ENCODE peak calls at places on chromosomes 1 and 21, in six cellular contexts. V, T, A, O, H and J are unnamed samples.

GRCh38 chr1:156961709-156962108 is 41.3 kb downstream of the LRRC71 start:
- DNase-seq in V (no peak), T (no peak), A (peak; percentile 41), O (no peak), H (no peak), J (peak; percentile 65)

GRCh38 chr1:79133703-79134258 is 127.3 kb upstream of the ADGRL4 start:
- DNase-seq in V (no peak), T (no peak), A (no peak), O (no peak), H (no peak), J (no peak)

GRCh38 chr21:37220433-37220980 is 46.6 kb downstream of the VPS26C start:
- DNase-seq in V (no peak), T (no peak), A (peak; percentile 46), O (peak; percentile 46), H (no peak), J (no peak)

GRCh38 chr1:58204284-58204683 is 342.2 kb downstream of the OMA1 start:
- DNase-seq in V (no peak), T (no peak), A (peak; percentile 1), O (no peak), H (no peak), J (peak; percentile 4)

GRCh38 chr1:231139659-231140650 is 21.9 kb upstream of the TRIM67 start:
- DNase-seq in V (no peak), T (peak; percentile 59), A (peak; percentile 88), O (no peak), H (no peak), J (no peak)

GRCh38 chr1:27656157-27656893 is 15.7 kb downstream of the IFI6 start:
- DNase-seq in V (peak; percentile 87), T (peak; percentile 53), A (no peak), O (no peak), H (no peak), J (peak; percentile 55)

GRCh38 chr1:206898089-206898908 is 1.1 kb downstream of the IL24 start:
- DNase-seq in V (no peak), T (no peak), A (peak; percentile 35), O (no peak), H (no peak), J (no peak)

GRCh38 chr1:106678661-106679060 is 377.8 kb upstream of the PRMT6 start:
- DNase-seq in V (no peak), T (no peak), A (no peak), O (no peak), H (no peak), J (no peak)

GRCh38 chr1:110508038-110508437 is 10.9 kb downstream of the KCNA10 start:
- DNase-seq in V (peak; percentile 35), T (peak; percentile 52), A (no peak), O (peak; percentile 48), H (no peak), J (peak; percentile 59)

GRCh38 chr1:47738560-47739182 is 258.5 kb downstream of the TRABD2B start:
- DNase-seq in V (no peak), T (peak; percentile 61), A (peak; percentile 12), O (no peak), H (peak; percentile 74), J (no peak)

GRCh38 chr1:64505944-64506658 is 36.2 kb downstream of the CACHD1 start:
- DNase-seq in V (no peak), T (peak; percentile 47), A (peak; percentile 18), O (no peak), H (no peak), J (no peak)

GRCh38 chr1:101235696-101236545 is 898 bp upstream of the S1PR1 start:
- DNase-seq in V (peak; percentile 34), T (peak; percentile 35), A (no peak), O (peak; percentile 61), H (peak; percentile 31), J (peak; percentile 96)

GRCh38 chr1:184593612-184594011 is 161.0 kb downstream of the EDEM3 start:
- DNase-seq in V (no peak), T (no peak), A (peak; percentile 84), O (no peak), H (no peak), J (no peak)

GRCh38 chr1:203055166-203055799 is 29.0 kb downstream of the PPFIA4 start:
- DNase-seq in V (no peak), T (no peak), A (peak; percentile 19), O (no peak), H (peak; percentile 10), J (no peak)

GRCh38 chr21:16264314-16264713 is 534.5 kb downstream of the USP25 start:
- DNase-seq in V (no peak), T (no peak), A (no peak), O (no peak), H (no peak), J (no peak)

GRCh38 chr1:181206513-181206912 is 118.0 kb downstream of the IER5 start:
- DNase-seq in V (no peak), T (no peak), A (no peak), O (no peak), H (no peak), J (no peak)

GRCh38 chr1:66705100-66705499 is 47.2 kb upstream of the DYNLT5 start:
- DNase-seq in V (peak; percentile 19), T (no peak), A (peak; percentile 21), O (no peak), H (no peak), J (no peak)

GRCh38 chr21:43921602-43921978 is 56.6 kb downstream of the AGPAT3 start:
- DNase-seq in V (no peak), T (no peak), A (no peak), O (peak; percentile 59), H (no peak), J (peak; percentile 25)

GRCh38 chr1:218464871-218465270 is 119.7 kb downstream of the TGFB2 start:
- DNase-seq in V (no peak), T (no peak), A (no peak), O (no peak), H (no peak), J (no peak)

GRCh38 chr1:187408217-187409004 is 579.7 kb downstream of the PLA2G4A start:
- DNase-seq in V (no peak), T (no peak), A (no peak), O (no peak), H (no peak), J (peak; percentile 21)

GRCh38 chr1:22557341-22557950 is 5.8 kb upstream of the EPHA8 start:
- DNase-seq in V (no peak), T (no peak), A (no peak), O (no peak), H (no peak), J (no peak)

DNA sequence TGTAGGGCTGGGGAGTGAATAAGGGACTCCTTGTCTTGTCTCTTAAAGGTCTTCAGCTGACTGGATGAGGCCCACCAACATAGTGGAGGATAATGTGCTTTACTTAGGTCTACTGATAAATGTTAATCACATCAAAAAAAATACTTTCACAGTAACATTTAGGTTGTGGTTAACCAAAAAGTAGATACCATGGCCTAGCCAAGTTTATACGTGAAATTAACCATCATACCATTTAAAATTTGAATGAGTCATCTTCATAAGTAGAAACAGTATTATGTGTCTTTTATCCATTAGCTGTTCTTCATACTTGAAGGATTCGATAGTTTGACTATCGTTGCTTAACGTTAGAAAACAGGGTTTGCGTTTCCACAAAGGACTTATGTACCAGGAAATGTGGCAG is 80.9 kb downstream of the MTR start:
- DNase-seq in V (no peak), T (no peak), A (no peak), O (no peak), H (no peak), J (no peak)
- TF ChIP-seq CTCF in V (no peak), T (no peak), A (no peak), O (no peak), H (no peak), J (no peak)

GRCh38 chr1:36223373-36223995 is 759 bp upstream of the THRAP3 start:
- DNase-seq in V (no peak), T (no peak), A (peak; percentile 56), O (peak; percentile 70), H (no peak), J (peak; percentile 85)

GRCh38 chr1:36212782-36213181 is 11.5 kb upstream of the THRAP3 start:
- DNase-seq in V (no peak), T (no peak), A (peak; percentile 21), O (no peak), H (no peak), J (no peak)

GRCh38 chr1:36211841-36212240 is 12.4 kb upstream of the THRAP3 start:
- DNase-seq in V (no peak), T (no peak), A (no peak), O (no peak), H (no peak), J (no peak)

GRCh38 chr1:36222481-36223372 is 1.5 kb upstream of the THRAP3 start:
- DNase-seq in V (no peak), T (no peak), A (no peak), O (no peak), H (no peak), J (no peak)

GRCh38 chr1:36217667-36218066 is 6.6 kb upstream of the THRAP3 start:
- DNase-seq in V (no peak), T (no peak), A (peak; percentile 55), O (no peak), H (no peak), J (no peak)
- TF ChIP-seq CTCF in V (no peak), T (no peak), A (peak; percentile 42), O (no peak), H (no peak), J (no peak)

GRCh38 chr1:77889240-77889637 is 815 bp downstream of the NEXN start:
- DNase-seq in V (no peak), T (no peak), A (peak; percentile 35), O (peak; percentile 30), H (no peak), J (no peak)

GRCh38 chr1:77888429-77889239 is at the start of gene NEXN:
- DNase-seq in V (peak; percentile 27), T (peak; percentile 61), A (peak; percentile 41), O (peak; percentile 45), H (peak; percentile 60), J (peak; percentile 30)

GRCh38 chr1:77891200-77891599 is 2.8 kb downstream of the NEXN start:
- DNase-seq in V (no peak), T (no peak), A (no peak), O (no peak), H (no peak), J (no peak)

GRCh38 chr1:77889671-77890070 is 1.2 kb downstream of the NEXN start:
- DNase-seq in V (no peak), T (no peak), A (peak; percentile 12), O (no peak), H (no peak), J (no peak)

DNA sequence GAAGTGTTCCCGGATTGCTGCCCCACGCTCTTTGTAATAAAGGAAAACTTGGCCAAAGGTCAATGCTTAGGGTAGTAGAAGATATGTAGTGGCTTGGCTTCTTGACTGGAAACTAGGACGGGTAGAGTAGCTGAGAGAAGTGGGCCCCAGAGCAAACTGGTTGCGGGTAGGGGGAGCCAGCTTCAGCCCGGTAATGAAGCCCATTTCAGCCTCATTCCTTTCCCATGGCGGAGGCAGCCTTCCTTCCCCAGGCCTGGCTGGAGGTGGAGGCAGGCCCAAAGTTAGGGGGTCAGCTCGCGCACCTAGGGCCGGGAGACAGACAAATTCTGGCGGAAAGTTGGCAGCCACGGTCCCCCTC is 374 bp upstream of the NEXN start:
- DNase-seq in V (no peak), T (peak; percentile 32), A (no peak), O (no peak), H (no peak), J (no peak)
- TF ChIP-seq CTCF in V (no peak), T (no peak), A (no peak), O (no peak), H (no peak), J (no peak)

DNA sequence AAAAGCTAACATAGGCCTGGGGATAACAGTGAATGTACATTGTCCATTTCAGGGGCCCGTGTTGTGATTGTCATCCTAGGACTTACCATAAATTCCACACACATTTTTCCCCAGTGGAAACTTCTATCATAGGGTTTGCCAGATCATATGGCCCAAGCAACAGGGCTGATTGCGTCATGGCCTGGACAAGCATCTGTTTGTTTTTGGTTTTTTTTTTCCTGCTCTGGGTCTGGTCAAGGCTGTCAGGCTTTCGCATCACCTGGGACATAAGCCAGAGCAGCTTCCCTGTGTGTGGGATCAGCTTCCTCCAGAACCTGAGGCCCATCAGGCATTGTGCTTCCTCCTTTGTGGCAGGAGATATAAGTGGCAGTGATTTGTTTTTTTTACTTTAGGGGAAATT is 598.5 kb upstream of the USP24 start:
- DNase-seq in V (peak; percentile 63), T (no peak), A (peak; percentile 12), O (no peak), H (no peak), J (no peak)
- TF ChIP-seq CTCF in V (no peak), T (no peak), A (no peak), O (no peak), H (no peak), J (no peak)